ENCODE peak calls at places on chromosomes 12 and 14, in ten cellular contexts. One of them, this sample, is unnamed.

GRCh38 chr12:60577607-60578006 is 981.8 kb downstream of the SLC16A7 start:
- DNase-seq in body of pancreas: no peak
- DNase-seq in cardiac muscle cell: no peak
- DNase-seq in Panc1: no peak
- DNase-seq in mammary epithelial cell: no peak
- DNase-seq in stomach: no peak
- DNase-seq in T-helper 17 cell: no peak
- DNase-seq in lung: no peak
- DNase-seq in heart right ventricle: no peak
- DNase-seq in astrocyte: no peak
- DNase-seq in this sample: no peak

GRCh38 chr12:77847665-77848431 is 17.2 kb downstream of the NAV3 start:
- DNase-seq in T-helper 17 cell: no peak
- DNase-seq in heart right ventricle: no peak
- DNase-seq in mammary epithelial cell: peak; percentile 96
- DNase-seq in stomach: no peak
- DNase-seq in body of pancreas: no peak
- DNase-seq in cardiac muscle cell: peak; percentile 77
- DNase-seq in astrocyte: peak; percentile 97
- DNase-seq in lung: no peak
- DNase-seq in Panc1: peak; percentile 94
- DNase-seq in this sample: peak; percentile 91

GRCh38 chr14:80974338-80975078 is 19.1 kb downstream of the TSHR start:
- DNase-seq in astrocyte: peak; percentile 89
- DNase-seq in stomach: no peak
- DNase-seq in Panc1: no peak
- DNase-seq in cardiac muscle cell: peak; percentile 41
- DNase-seq in T-helper 17 cell: no peak
- DNase-seq in body of pancreas: no peak
- DNase-seq in mammary epithelial cell: no peak
- DNase-seq in heart right ventricle: no peak
- DNase-seq in lung: no peak
- DNase-seq in this sample: peak; percentile 65

GRCh38 chr12:116924558-116925453 is 14.1 kb downstream of the FBXW8 start:
- DNase-seq in body of pancreas: no peak
- DNase-seq in cardiac muscle cell: peak; percentile 57
- DNase-seq in lung: no peak
- DNase-seq in Panc1: no peak
- DNase-seq in mammary epithelial cell: peak; percentile 88
- DNase-seq in T-helper 17 cell: peak; percentile 23
- DNase-seq in heart right ventricle: no peak
- DNase-seq in astrocyte: peak; percentile 88
- DNase-seq in stomach: no peak
- DNase-seq in this sample: peak; percentile 44

GRCh38 chr12:1544991-1545700 is 49.2 kb downstream of the FBXL14 start:
- DNase-seq in body of pancreas: no peak
- DNase-seq in Panc1: no peak
- DNase-seq in astrocyte: no peak
- DNase-seq in cardiac muscle cell: peak; percentile 62
- DNase-seq in mammary epithelial cell: no peak
- DNase-seq in stomach: no peak
- DNase-seq in lung: no peak
- DNase-seq in T-helper 17 cell: no peak
- DNase-seq in heart right ventricle: no peak
- DNase-seq in this sample: peak; percentile 20

GRCh38 chr14:89660183-89660582 is 243.2 kb upstream of the FOXN3 start:
- DNase-seq in stomach: no peak
- DNase-seq in astrocyte: peak; percentile 20
- DNase-seq in T-helper 17 cell: no peak
- DNase-seq in heart right ventricle: peak; percentile 43
- DNase-seq in cardiac muscle cell: peak; percentile 71
- DNase-seq in body of pancreas: no peak
- DNase-seq in lung: no peak
- DNase-seq in Panc1: no peak
- DNase-seq in mammary epithelial cell: no peak
- DNase-seq in this sample: peak; percentile 71

GRCh38 chr14:101757064-101757838 is 4.3 kb upstream of the PPP2R5C start:
- DNase-seq in stomach: no peak
- DNase-seq in cardiac muscle cell: no peak
- DNase-seq in body of pancreas: no peak
- DNase-seq in T-helper 17 cell: no peak
- DNase-seq in mammary epithelial cell: no peak
- DNase-seq in heart right ventricle: no peak
- DNase-seq in Panc1: no peak
- DNase-seq in lung: no peak
- DNase-seq in astrocyte: no peak
- DNase-seq in this sample: no peak

GRCh38 chr12:131114942-131115584 is 161.4 kb downstream of the ADGRD1 start:
- DNase-seq in stomach: no peak
- DNase-seq in Panc1: no peak
- DNase-seq in heart right ventricle: no peak
- DNase-seq in lung: no peak
- DNase-seq in mammary epithelial cell: no peak
- DNase-seq in body of pancreas: no peak
- DNase-seq in T-helper 17 cell: no peak
- DNase-seq in astrocyte: no peak
- DNase-seq in cardiac muscle cell: peak; percentile 10
- DNase-seq in this sample: no peak

DNA sequence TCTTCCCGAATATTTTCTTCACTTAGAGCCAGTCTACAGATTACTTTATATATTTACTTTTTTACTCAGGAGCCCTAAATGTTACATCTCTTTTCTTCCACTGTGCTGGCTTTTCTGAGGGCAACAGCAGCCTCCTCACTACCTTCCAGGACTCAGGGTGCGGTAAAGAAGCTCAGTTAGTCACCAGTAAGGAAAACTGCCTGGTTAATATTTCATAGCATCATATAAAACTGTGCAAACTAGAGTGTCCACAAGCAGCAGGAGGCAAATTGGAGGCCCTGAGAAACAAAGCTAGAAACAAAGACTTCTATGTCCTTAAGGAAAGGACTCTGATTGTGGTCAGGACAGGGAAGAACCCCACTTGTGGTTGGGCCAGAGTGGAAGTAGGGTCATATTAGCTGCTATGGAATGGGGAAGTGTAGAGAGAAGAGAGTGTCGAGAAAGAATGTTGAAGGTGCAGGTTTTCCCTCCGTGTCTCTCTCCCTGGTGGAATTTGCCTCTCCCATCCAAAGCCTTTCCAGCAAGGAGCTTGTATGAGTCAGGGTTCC is 220.1 kb downstream of the SLC15A4 start:
- DNase-seq in mammary epithelial cell: no peak
- DNase-seq in T-helper 17 cell: no peak
- DNase-seq in astrocyte: no peak
- DNase-seq in stomach: no peak
- DNase-seq in cardiac muscle cell: no peak
- DNase-seq in body of pancreas: peak; percentile 33
- DNase-seq in Panc1: no peak
- DNase-seq in lung: no peak
- DNase-seq in heart right ventricle: no peak
- DNase-seq in this sample: no peak
- H3K9me3 ChIP-seq in mammary epithelial cell: peaks cover 17% of the 10 kb centered on the region
- H3K9me3 ChIP-seq in T-helper 17 cell: no peaks in the 10 kb centered on the region
- H3K9me3 ChIP-seq in astrocyte: peaks cover 14% of the 10 kb centered on the region
- H3K9me3 ChIP-seq in stomach: no peaks in the 10 kb centered on the region
- H3K9me3 ChIP-seq in cardiac muscle cell: no peaks in the 10 kb centered on the region
- H3K9me3 ChIP-seq in body of pancreas: no peaks in the 10 kb centered on the region
- H3K9me3 ChIP-seq in Panc1: no peaks in the 10 kb centered on the region
- H3K9me3 ChIP-seq in lung: no peaks in the 10 kb centered on the region
- H3K9me3 ChIP-seq in heart right ventricle: no peaks in the 10 kb centered on the region
- H3K9me3 ChIP-seq in this sample: no peaks in the 10 kb centered on the region

GRCh38 chr12:130051900-130052299 is 110.4 kb upstream of the FZD10 start:
- DNase-seq in cardiac muscle cell: no peak
- DNase-seq in Panc1: no peak
- DNase-seq in heart right ventricle: no peak
- DNase-seq in T-helper 17 cell: no peak
- DNase-seq in lung: no peak
- DNase-seq in body of pancreas: no peak
- DNase-seq in astrocyte: no peak
- DNase-seq in stomach: no peak
- DNase-seq in mammary epithelial cell: no peak
- DNase-seq in this sample: no peak
- H3K9me3 ChIP-seq in cardiac muscle cell: no peaks in the 10 kb centered on the region
- H3K9me3 ChIP-seq in Panc1: no peaks in the 10 kb centered on the region
- H3K9me3 ChIP-seq in heart right ventricle: no peaks in the 10 kb centered on the region
- H3K9me3 ChIP-seq in T-helper 17 cell: peaks cover 2% of the 10 kb centered on the region
- H3K9me3 ChIP-seq in lung: no peaks in the 10 kb centered on the region
- H3K9me3 ChIP-seq in body of pancreas: no peaks in the 10 kb centered on the region
- H3K9me3 ChIP-seq in astrocyte: peaks cover 3% of the 10 kb centered on the region
- H3K9me3 ChIP-seq in stomach: no peaks in the 10 kb centered on the region
- H3K9me3 ChIP-seq in mammary epithelial cell: peaks cover 40% of the 10 kb centered on the region
- H3K9me3 ChIP-seq in this sample: no peaks in the 10 kb centered on the region

GRCh38 chr14:31180299-31181051 is 27.1 kb downstream of the HECTD1 start:
- DNase-seq in astrocyte: no peak
- DNase-seq in stomach: no peak
- DNase-seq in mammary epithelial cell: no peak
- DNase-seq in lung: no peak
- DNase-seq in body of pancreas: peak; percentile 22
- DNase-seq in heart right ventricle: no peak
- DNase-seq in Panc1: no peak
- DNase-seq in T-helper 17 cell: no peak
- DNase-seq in cardiac muscle cell: no peak
- DNase-seq in this sample: no peak

GRCh38 chr14:31181271-31181670 is 26.3 kb downstream of the HECTD1 start:
- DNase-seq in T-helper 17 cell: no peak
- DNase-seq in lung: no peak
- DNase-seq in cardiac muscle cell: no peak
- DNase-seq in heart right ventricle: no peak
- DNase-seq in mammary epithelial cell: no peak
- DNase-seq in astrocyte: no peak
- DNase-seq in Panc1: no peak
- DNase-seq in body of pancreas: no peak
- DNase-seq in stomach: no peak
- DNase-seq in this sample: no peak
- H3K9me3 ChIP-seq in T-helper 17 cell: no peaks in the 10 kb centered on the region
- H3K9me3 ChIP-seq in lung: no peaks in the 10 kb centered on the region
- H3K9me3 ChIP-seq in cardiac muscle cell: no peaks in the 10 kb centered on the region
- H3K9me3 ChIP-seq in heart right ventricle: no peaks in the 10 kb centered on the region
- H3K9me3 ChIP-seq in mammary epithelial cell: no peaks in the 10 kb centered on the region
- H3K9me3 ChIP-seq in astrocyte: no peaks in the 10 kb centered on the region
- H3K9me3 ChIP-seq in Panc1: no peaks in the 10 kb centered on the region
- H3K9me3 ChIP-seq in body of pancreas: no peaks in the 10 kb centered on the region
- H3K9me3 ChIP-seq in stomach: no peaks in the 10 kb centered on the region
- H3K9me3 ChIP-seq in this sample: no peaks in the 10 kb centered on the region

DNA sequence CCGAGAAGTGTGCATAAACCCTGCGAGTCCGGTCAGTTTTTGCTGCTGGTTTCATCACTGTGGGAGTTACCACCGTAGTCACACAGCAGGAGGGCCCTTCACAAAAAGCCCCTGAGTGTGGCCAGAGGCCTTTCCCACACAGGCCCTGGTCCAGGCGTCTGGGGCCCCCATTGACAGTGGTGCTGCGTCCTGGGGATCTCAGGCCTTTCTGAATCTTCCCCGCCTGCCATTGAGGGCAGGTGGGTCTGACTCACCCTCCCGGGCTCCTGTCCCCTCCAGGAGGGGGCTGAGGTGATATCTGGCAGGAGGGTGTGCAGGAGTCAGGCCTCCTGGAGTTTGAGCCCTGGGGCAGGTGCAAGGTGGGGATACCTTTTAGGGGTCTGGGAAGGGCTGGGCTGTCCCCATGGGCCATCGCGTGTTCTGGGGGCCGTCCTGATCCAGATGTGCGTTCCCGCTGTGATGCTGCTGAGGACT is 358.5 kb downstream of the TMEM121 start:
- DNase-seq in mammary epithelial cell: no peak
- DNase-seq in body of pancreas: peak; percentile 5
- DNase-seq in astrocyte: no peak
- DNase-seq in heart right ventricle: no peak
- DNase-seq in T-helper 17 cell: peak; percentile 5
- DNase-seq in stomach: peak; percentile 5
- DNase-seq in Panc1: no peak
- DNase-seq in cardiac muscle cell: no peak
- DNase-seq in lung: no peak
- DNase-seq in this sample: no peak
- H3K9me3 ChIP-seq in mammary epithelial cell: peaks cover 17% of the 10 kb centered on the region
- H3K9me3 ChIP-seq in body of pancreas: no peaks in the 10 kb centered on the region
- H3K9me3 ChIP-seq in astrocyte: no peaks in the 10 kb centered on the region
- H3K9me3 ChIP-seq in heart right ventricle: no peaks in the 10 kb centered on the region
- H3K9me3 ChIP-seq in T-helper 17 cell: no peaks in the 10 kb centered on the region
- H3K9me3 ChIP-seq in stomach: no peaks in the 10 kb centered on the region
- H3K9me3 ChIP-seq in Panc1: no peaks in the 10 kb centered on the region
- H3K9me3 ChIP-seq in cardiac muscle cell: no peaks in the 10 kb centered on the region
- H3K9me3 ChIP-seq in lung: no peaks in the 10 kb centered on the region
- H3K9me3 ChIP-seq in this sample: no peaks in the 10 kb centered on the region

GRCh38 chr12:25264862-25265261 is 14.1 kb upstream of the KRAS start:
- DNase-seq in heart right ventricle: no peak
- DNase-seq in astrocyte: no peak
- DNase-seq in mammary epithelial cell: no peak
- DNase-seq in body of pancreas: no peak
- DNase-seq in T-helper 17 cell: no peak
- DNase-seq in stomach: no peak
- DNase-seq in cardiac muscle cell: no peak
- DNase-seq in Panc1: no peak
- DNase-seq in lung: no peak
- DNase-seq in this sample: no peak
- H3K9me3 ChIP-seq in heart right ventricle: no peaks in the 10 kb centered on the region
- H3K9me3 ChIP-seq in astrocyte: no peaks in the 10 kb centered on the region
- H3K9me3 ChIP-seq in mammary epithelial cell: no peaks in the 10 kb centered on the region
- H3K9me3 ChIP-seq in body of pancreas: no peaks in the 10 kb centered on the region
- H3K9me3 ChIP-seq in T-helper 17 cell: no peaks in the 10 kb centered on the region
- H3K9me3 ChIP-seq in stomach: no peaks in the 10 kb centered on the region
- H3K9me3 ChIP-seq in cardiac muscle cell: no peaks in the 10 kb centered on the region
- H3K9me3 ChIP-seq in Panc1: no peaks in the 10 kb centered on the region
- H3K9me3 ChIP-seq in lung: no peaks in the 10 kb centered on the region
- H3K9me3 ChIP-seq in this sample: no peaks in the 10 kb centered on the region

GRCh38 chr12:34386016-34386415 is 363.7 kb downstream of the ALG10 start:
- DNase-seq in stomach: no peak
- DNase-seq in mammary epithelial cell: no peak
- DNase-seq in T-helper 17 cell: no peak
- DNase-seq in astrocyte: no peak
- DNase-seq in body of pancreas: no peak
- DNase-seq in lung: no peak
- DNase-seq in cardiac muscle cell: no peak
- DNase-seq in Panc1: no peak
- DNase-seq in heart right ventricle: no peak
- DNase-seq in this sample: no peak
- H3K9me3 ChIP-seq in stomach: peaks cover 100% of the 10 kb centered on the region
- H3K9me3 ChIP-seq in mammary epithelial cell: peaks cover 71% of the 10 kb centered on the region
- H3K9me3 ChIP-seq in T-helper 17 cell: no peaks in the 10 kb centered on the region
- H3K9me3 ChIP-seq in astrocyte: peaks cover 23% of the 10 kb centered on the region
- H3K9me3 ChIP-seq in body of pancreas: peaks cover 37% of the 10 kb centered on the region
- H3K9me3 ChIP-seq in lung: no peaks in the 10 kb centered on the region
- H3K9me3 ChIP-seq in cardiac muscle cell: no peaks in the 10 kb centered on the region
- H3K9me3 ChIP-seq in Panc1: no peaks in the 10 kb centered on the region
- H3K9me3 ChIP-seq in heart right ventricle: no peaks in the 10 kb centered on the region
- H3K9me3 ChIP-seq in this sample: no peaks in the 10 kb centered on the region

This sample was measured in adipocyte.